ENCODE peak calls at places on chromosomes 7 and 10, in five cellular contexts. P is cardiac muscle cell, C is mammary epithelial cell, A is tibial artery, U is IMR-90. V is an unnamed sample.

GRCh38 chr7:37988721-37989650 is 68.5 kb downstream of the EPDR1 start:
- DNase-seq in C (no peak), A (no peak), U (no peak), P (no peak), V (no peak)

GRCh38 chr7:5426226-5426475 is 2.5 kb upstream of the TNRC18 start:
- DNase-seq in P (no peak), U (peak; percentile 66), C (no peak), A (no peak), V (no peak)

GRCh38 chr10:77368006-77368405 is 269.6 kb downstream of the KCNMA1 start:
- DNase-seq in C (no peak), P (no peak), U (no peak), A (no peak), V (no peak)

GRCh38 chr7:2523461-2523905 is 3.9 kb downstream of the LFNG start:
- DNase-seq in A (no peak), P (no peak), C (peak; percentile 81), U (no peak), V (no peak)

GRCh38 chr10:79162861-79163662 is 94.3 kb downstream of the ZMIZ1 start:
- DNase-seq in P (no peak), U (peak; percentile 54), C (peak; percentile 21), A (no peak), V (peak; percentile 95)

GRCh38 chr7:17994079-17994478 is 33.6 kb downstream of the PRPS1L1 start:
- DNase-seq in A (no peak), U (no peak), P (no peak), C (no peak), V (no peak)

GRCh38 chr7:65978891-65979582 is 3.0 kb downstream of the GUSB start:
- DNase-seq in U (no peak), P (no peak), A (peak; percentile 53), C (no peak), V (no peak)

GRCh38 chr7:45408407-45408737 is 165.8 kb upstream of the ADCY1 start:
- DNase-seq in C (no peak), P (no peak), U (no peak), A (no peak), V (no peak)

GRCh38 chr7:139737221-139738100 is 40.3 kb downstream of the HIPK2 start:
- DNase-seq in A (no peak), U (peak; percentile 45), P (no peak), C (no peak), V (no peak)

GRCh38 chr7:99855236-99855635 is 21.6 kb downstream of the OR2AE1 start:
- DNase-seq in U (no peak), C (no peak), P (no peak), A (no peak), V (no peak)

GRCh38 chr7:18577096-18577771 is 81.7 kb downstream of the HDAC9 start:
- DNase-seq in P (no peak), C (no peak), U (no peak), A (no peak), V (no peak)

GRCh38 chr7:1408466-1408865 is 50.8 kb downstream of the MICALL2 start:
- DNase-seq in A (no peak), C (no peak), U (no peak), P (no peak), V (no peak)

GRCh38 chr10:126013489-126014281 is 117.3 kb downstream of the FANK1 start:
- DNase-seq in U (peak; percentile 96), C (peak; percentile 81), A (no peak), P (peak; percentile 1), V (peak; percentile 69)

GRCh38 chr10:16646474-16647059 is 124.9 kb upstream of the C1QL3 start:
- DNase-seq in C (peak; percentile 47), P (no peak), U (no peak), A (no peak), V (no peak)

GRCh38 chr10:90051053-90051452 is 349.7 kb downstream of the KIF20B start:
- DNase-seq in P (no peak), C (no peak), U (no peak), A (no peak), V (no peak)

GRCh38 chr7:73827568-73828106 is 3.2 kb upstream of the CLDN4 start:
- DNase-seq in U (no peak), C (peak; percentile 70), P (peak; percentile 57), A (no peak), V (no peak)

GRCh38 chr10:125637496-125637895 is 45.5 kb downstream of the TEX36 start:
- DNase-seq in A (no peak), C (no peak), U (no peak), P (no peak), V (no peak)

GRCh38 chr7:98215561-98216495 is 4.6 kb downstream of the BHLHA15 start:
- DNase-seq in U (no peak), A (peak; percentile 56), C (no peak), P (no peak), V (no peak)

GRCh38 chr10:60139290-60139689 is 232.9 kb upstream of the CCDC6 start:
- DNase-seq in A (no peak), P (peak; percentile 6), C (no peak), U (no peak), V (no peak)
- H3K4me3 ChIP-seq in A (no peak overlapping the region), P (peak overlapping the region; percentile 63), C (no peak overlapping the region), U (no peak overlapping the region), V (no peak overlapping the region)

GRCh38 chr7:75885011-75885410 is 6.2 kb downstream of the RHBDD2 start:
- DNase-seq in P (no peak), A (no peak), U (no peak), C (no peak), V (no peak)
- H3K36me3 ChIP-seq in P (peaks cover 31% of the 10 kb centered on the region), A (peaks cover 84% of the 10 kb centered on the region), U (peaks cover 57% of the 10 kb centered on the region), C (peaks cover 22% of the 10 kb centered on the region), V (peaks cover 15% of the 10 kb centered on the region)

GRCh38 chr10:47354900-47355299 is 6.7 kb downstream of the RBP3 start:
- DNase-seq in A (no peak), U (no peak), C (no peak), P (no peak), V (no peak)

GRCh38 chr10:47357911-47358310 is 9.7 kb downstream of the RBP3 start:
- DNase-seq in C (no peak), P (no peak), U (no peak), A (peak; percentile 27), V (no peak)

GRCh38 chr10:47358457-47358856 is 10.3 kb downstream of the RBP3 start:
- DNase-seq in A (peak; percentile 11), U (no peak), P (no peak), C (no peak), V (no peak)

GRCh38 chr10:47357131-47357582 is 9.0 kb downstream of the RBP3 start:
- DNase-seq in A (peak; percentile 39), U (no peak), P (no peak), C (no peak), V (no peak)

GRCh38 chr10:47356708-47357107 is 8.5 kb downstream of the RBP3 start:
- DNase-seq in A (no peak), U (no peak), C (no peak), P (no peak), V (no peak)
- H3K27me3 ChIP-seq in A (no peaks in the 10 kb centered on the region), U (peaks cover 29% of the 10 kb centered on the region), C (no peaks in the 10 kb centered on the region), P (no peaks in the 10 kb centered on the region), V (no peaks in the 10 kb centered on the region)

GRCh38 chr7:85186083-85186520 is 754 bp downstream of the SEMA3D start:
- DNase-seq in P (peak; percentile 65), U (peak; percentile 49), A (peak; percentile 73), C (peak; percentile 60), V (peak; percentile 30)
- H3K4me3 ChIP-seq in P (peak overlapping the region; percentile 66), U (peak overlapping the region; percentile 63), A (peak overlapping the region; percentile 69), C (peak overlapping the region; percentile 85), V (peak overlapping the region; percentile 44)

GRCh38 chr7:102416406-102416805 is 17.0 kb upstream of the ORAI2 start:
- DNase-seq in A (no peak), U (no peak), P (no peak), C (no peak), V (no peak)
- H3K36me3 ChIP-seq in A (peaks cover 96% of the 10 kb centered on the region), U (peaks cover 53% of the 10 kb centered on the region), P (peaks cover 25% of the 10 kb centered on the region), C (peaks cover 10% of the 10 kb centered on the region), V (no peaks in the 10 kb centered on the region)

DNA sequence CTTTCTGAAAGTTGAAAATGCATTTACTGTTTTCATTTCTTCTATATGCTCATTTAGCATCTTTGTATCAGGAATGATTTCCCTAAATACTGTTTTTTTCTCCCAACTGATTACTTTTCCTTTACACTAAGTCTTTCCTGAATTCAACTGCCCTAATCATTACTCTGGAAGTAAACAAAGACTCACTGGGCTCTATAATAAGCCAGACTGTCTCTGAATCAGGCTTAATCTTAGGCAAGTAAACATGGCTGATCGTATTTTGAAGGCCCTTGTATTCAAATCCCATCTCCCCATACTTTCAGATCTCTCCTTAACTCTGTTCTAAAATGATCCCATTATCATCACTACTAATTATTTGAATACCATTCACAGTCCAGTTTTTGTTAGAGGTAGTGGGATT is 61.6 kb downstream of the PDZD8 start:
- DNase-seq in C (no peak), P (no peak), A (no peak), U (no peak), V (no peak)
- H3K27me3 ChIP-seq in C (no peaks in the 10 kb centered on the region), P (no peaks in the 10 kb centered on the region), A (no peaks in the 10 kb centered on the region), U (no peaks in the 10 kb centered on the region), V (no peaks in the 10 kb centered on the region)

GRCh38 chr10:99370993-99371392 is 41.8 kb downstream of the CNNM1 start:
- DNase-seq in U (peak; percentile 23), P (peak; percentile 71), A (no peak), C (peak; percentile 25), V (no peak)
- H3K4me3 ChIP-seq in U (no peak overlapping the region), P (no peak overlapping the region), A (no peak overlapping the region), C (no peak overlapping the region), V (no peak overlapping the region)

GRCh38 chr7:77753173-77753572 is 45.1 kb downstream of the TMEM60 start:
- DNase-seq in A (no peak), P (no peak), C (peak; percentile 29), U (no peak), V (no peak)
- H3K36me3 ChIP-seq in A (peaks cover 12% of the 10 kb centered on the region), P (peaks cover 3% of the 10 kb centered on the region), C (no peaks in the 10 kb centered on the region), U (peaks cover 2% of the 10 kb centered on the region), V (no peaks in the 10 kb centered on the region)

V was measured in MG63.